ENCODE peak calls at places on chromosomes 5 and 9, in four cellular contexts. R is mesenchymal stem cell, S is IMR-90, M is H1. U is an unnamed sample.

GRCh38 chr9:123984802-123985201 is 26.8 kb upstream of the LHX2 start:
- DNase-seq in R (no peak), S (no peak), M (no peak), U (no peak)

GRCh38 chr9:131590907-131591844 is 45.9 kb downstream of the PRRT1B start:
- DNase-seq in R (peak), S (peak), M (peak), U (peak)

GRCh38 chr9:114899461-114899860 is 30.9 kb downstream of the TNFSF8 start:
- DNase-seq in R (peak), S (peak), M (no peak), U (no peak)

GRCh38 chr9:109118802-109119438 is 827 bp downstream of the TMEM245 start:
- DNase-seq in R (peak), S (peak), M (peak), U (peak)

GRCh38 chr5:131783874-131784273 is 12.9 kb downstream of the FNIP1 start:
- DNase-seq in R (no peak), S (no peak), M (no peak), U (no peak)

GRCh38 chr5:78698218-78698751 is 49.7 kb upstream of the LHFPL2 start:
- DNase-seq in R (peak), S (peak), M (no peak), U (no peak)

GRCh38 chr9:12862596-12862995 is 87.8 kb downstream of the LURAP1L start:
- DNase-seq in R (no peak), S (no peak), M (no peak), U (no peak)

GRCh38 chr5:139574641-139575312 is 13.6 kb downstream of the UBE2D2 start:
- DNase-seq in R (peak), S (peak), M (no peak), U (no peak)

GRCh38 chr5:146516151-146516475 is at the start of gene GPR151:
- DNase-seq in R (peak), S (peak), M (no peak), U (no peak)

GRCh38 chr9:85527331-85528015 is 214.3 kb downstream of the AGTPBP1 start:
- DNase-seq in R (no peak), S (no peak), M (no peak), U (no peak)

GRCh38 chr9:31355159-31355882 is 1029.1 kb upstream of the ACO1 start:
- DNase-seq in R (no peak), S (no peak), M (no peak), U (no peak)

GRCh38 chr9:106420511-106420944 is 442.4 kb upstream of the ZNF462 start:
- DNase-seq in R (peak), S (no peak), M (no peak), U (no peak)

GRCh38 chr9:113580041-113580953 is 116.8 kb downstream of the RGS3 start:
- DNase-seq in R (no peak), S (peak), M (no peak), U (no peak)

GRCh38 chr5:141843156-141843927 is 34.9 kb downstream of the PCDH1 start:
- DNase-seq in R (peak), S (peak), M (no peak), U (peak)

GRCh38 chr5:133285583-133286021 is 233.8 kb downstream of the HSPA4 start:
- DNase-seq in R (peak), S (peak), M (no peak), U (no peak)

GRCh38 chr5:87069974-87070608 is 197.6 kb upstream of the RASA1 start:
- DNase-seq in R (peak), S (peak), M (no peak), U (no peak)

GRCh38 chr9:78932849-78933627 is 636.1 kb downstream of the PSAT1 start:
- DNase-seq in R (peak), S (peak), M (no peak), U (no peak)

GRCh38 chr9:92706218-92706940 is 36.4 kb upstream of the IPPK start:
- DNase-seq in R (no peak), S (no peak), M (peak), U (peak)

GRCh38 chr5:180343110-180343845 is 9.9 kb downstream of the GFPT2 start:
- DNase-seq in R (peak), S (peak), M (peak), U (peak)

GRCh38 chr9:128057724-128058409 is 9.3 kb downstream of the NAIF1 start:
- DNase-seq in R (no peak), S (no peak), M (no peak), U (no peak)
- H3K14ac ChIP-seq in R (no peak), S (peak), M (no peak), U (no peak)

DNA sequence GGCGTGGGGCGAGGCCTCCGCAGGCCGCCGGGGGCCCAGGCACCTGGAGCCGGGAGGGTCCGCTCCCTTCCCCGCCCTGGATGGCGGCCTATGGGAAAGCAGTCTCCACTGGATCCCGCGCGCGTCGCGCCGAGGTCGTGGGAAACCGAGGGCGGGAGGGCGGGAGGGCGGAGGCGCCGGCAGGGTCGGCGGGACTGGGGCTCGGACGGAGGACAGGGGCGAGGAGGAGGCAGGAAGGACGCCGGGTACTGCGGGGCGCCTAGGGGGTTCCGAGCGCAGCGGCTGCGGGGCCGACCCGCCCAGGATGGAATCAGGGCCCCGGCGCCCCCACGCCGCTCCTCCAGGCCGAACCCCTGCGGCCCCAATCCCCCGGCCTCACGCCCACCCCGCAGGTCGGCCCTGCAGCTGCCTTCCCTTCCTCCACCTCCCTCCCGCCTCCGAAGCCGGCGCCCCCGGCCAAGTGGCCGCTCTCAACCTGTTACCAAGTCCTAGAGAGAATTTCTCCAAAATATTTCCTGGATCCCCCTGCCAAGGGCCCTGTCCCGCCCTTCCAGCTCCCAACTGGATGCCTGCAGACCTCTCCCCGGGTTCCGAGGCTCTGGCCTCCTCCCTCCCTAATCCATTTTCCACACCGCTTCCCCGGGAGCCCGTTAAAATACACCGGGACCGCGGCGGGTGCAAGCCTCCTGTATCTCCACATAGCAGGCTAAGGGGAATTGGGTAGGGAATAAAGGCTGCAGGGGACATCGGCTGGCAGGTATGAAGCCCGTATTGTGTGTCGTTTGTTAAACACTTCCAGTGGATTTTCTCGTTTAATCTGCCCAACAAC is 146.3 kb downstream of the ERCC6L2 start:
- DNase-seq in R (no peak), S (no peak), M (peak), U (no peak)
- H2AK5ac ChIP-seq in R (no peak), S (no peak), M (no peak), U (no peak)

DNA sequence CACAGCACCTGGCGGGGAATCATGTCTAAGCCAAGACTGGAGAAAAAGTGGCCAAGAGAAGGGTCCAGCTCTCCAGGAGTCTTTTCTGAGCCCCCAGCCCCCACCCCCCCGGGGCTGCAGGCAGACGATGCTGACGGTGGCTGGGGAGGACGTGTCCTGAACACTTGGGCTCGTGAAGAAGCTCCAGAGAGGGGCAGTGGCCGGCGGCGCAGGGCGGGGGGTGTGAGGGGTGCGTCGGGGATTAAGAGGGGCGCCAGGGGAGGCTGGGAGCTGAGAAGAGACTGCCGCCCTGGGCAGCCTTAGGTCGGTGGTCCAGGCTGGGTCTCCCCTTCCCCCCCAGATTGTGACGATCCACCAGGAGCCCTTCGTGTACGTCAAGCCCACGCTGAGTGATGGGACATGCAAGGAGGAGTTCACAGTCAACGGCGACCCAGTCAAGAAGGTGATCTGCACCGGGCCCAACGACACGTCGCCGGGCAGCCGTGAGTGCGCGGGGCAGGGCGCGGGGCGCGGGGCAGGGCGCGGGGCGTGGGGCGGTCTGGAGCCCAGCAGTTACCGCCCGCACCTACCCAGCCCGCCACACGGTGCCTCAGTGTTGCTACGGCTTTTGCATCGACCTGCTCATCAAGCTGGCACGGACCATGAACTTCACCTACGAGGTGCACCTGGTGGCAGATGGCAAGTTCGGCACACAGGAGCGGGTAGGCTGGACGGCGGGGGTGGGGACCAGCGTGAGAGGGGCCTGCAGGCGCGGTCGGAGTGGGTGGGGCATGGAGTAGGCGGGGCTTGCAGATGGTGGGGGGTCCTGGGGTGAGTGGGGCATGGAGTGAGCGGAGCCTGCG is 8.9 kb downstream of the LRRC26 start:
- DNase-seq in R (no peak), S (no peak), M (peak), U (peak)
- H3K14ac ChIP-seq in R (no peak), S (no peak), M (no peak), U (no peak)

GRCh38 chr9:32552172-32552872 is at the start of the genes SMIM27 and TOPORS:
- DNase-seq in R (peak), S (peak), M (peak), U (peak)
- H2AK5ac ChIP-seq in R (peak), S (peak), M (peak), U (no peak)

GRCh38 chr5:128850049-128850448 is 115.2 kb upstream of the SLC27A6 start:
- DNase-seq in R (no peak), S (no peak), M (no peak), U (no peak)
- H3K14ac ChIP-seq in R (no peak), S (no peak), M (no peak), U (no peak)

U was measured in H9.